ENCODE peak calls at places on chromosomes 2 and 18, in four cellular contexts. I, H, Q and N are unnamed samples.

GRCh38 chr18:75624836-75625235 is 197.3 kb upstream of the SMIM21 start:
- DNase-seq in I (no peak), H (no peak), Q (no peak), N (no peak)

GRCh38 chr2:217995741-217996141 is 7.1 kb downstream of the TNS1 start:
- DNase-seq in I (no peak), H (no peak), Q (no peak), N (peak)

GRCh38 chr2:4753721-4754120 is 938.5 kb upstream of the SOX11 start:
- DNase-seq in I (no peak), H (no peak), Q (no peak), N (no peak)

GRCh38 chr2:18566145-18566544 is 5.7 kb upstream of the RDH14 start:
- DNase-seq in I (no peak), H (no peak), Q (no peak), N (no peak)

GRCh38 chr2:237244976-237245646 is 159.4 kb downstream of the COPS8 start:
- DNase-seq in I (no peak), H (no peak), Q (no peak), N (no peak)

GRCh38 chr18:70249118-70249517 is 39.7 kb upstream of the SOCS6 start:
- DNase-seq in I (no peak), H (peak), Q (no peak), N (no peak)

GRCh38 chr2:26114144-26114543 is 58.7 kb upstream of the GAREM2 start:
- DNase-seq in I (no peak), H (no peak), Q (no peak), N (no peak)

GRCh38 chr2:164103271-164103670 is 367.5 kb upstream of the FIGN start:
- DNase-seq in I (peak), H (no peak), Q (peak), N (no peak)

GRCh38 chr2:197113221-197113831 is 186.8 kb upstream of the PGAP1 start:
- DNase-seq in I (no peak), H (peak), Q (no peak), N (peak)

GRCh38 chr18:79487198-79488165 is 91.8 kb downstream of the NFATC1 start:
- DNase-seq in I (no peak), H (no peak), Q (no peak), N (no peak)

DNA sequence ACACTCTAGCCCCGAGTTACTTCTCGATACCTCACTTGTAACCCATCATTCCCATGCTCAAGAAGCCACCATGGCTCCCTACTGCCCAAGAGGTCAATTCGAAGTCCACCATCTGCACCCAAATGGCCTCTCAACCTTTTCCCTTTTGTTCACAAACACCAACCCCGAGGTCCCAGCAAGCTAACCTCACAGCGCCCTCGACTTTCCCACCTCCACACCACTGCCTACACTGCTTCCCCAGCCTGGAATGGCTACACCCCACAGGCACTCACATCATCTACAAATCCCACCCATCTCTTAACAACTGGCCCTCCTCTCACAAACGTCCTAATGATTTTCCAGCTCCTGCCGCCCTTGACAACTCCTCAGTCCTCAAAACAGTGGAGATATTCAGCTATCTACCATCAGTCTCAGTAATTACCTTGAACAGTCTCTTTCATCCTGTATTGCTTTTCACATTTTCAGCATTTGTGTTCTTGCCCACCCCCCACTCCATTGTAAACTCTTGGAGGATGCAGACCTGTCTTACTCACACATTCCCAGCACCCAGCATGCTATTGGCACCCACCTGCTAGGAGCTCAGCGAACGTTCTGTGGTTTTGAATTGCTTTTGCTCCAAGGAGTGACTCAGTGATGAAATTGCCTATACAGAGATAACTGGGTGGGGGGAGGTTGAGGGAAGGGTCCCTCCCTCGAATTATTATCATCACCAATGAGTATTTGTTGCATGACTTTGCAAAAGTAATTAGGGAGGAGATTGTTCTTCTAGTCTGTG is 106.8 kb downstream of the CYP26B1 start:
- DNase-seq in I (no peak), H (no peak), Q (no peak), N (no peak)
- TF ChIP-seq TEAD4 in I (no peak), H (no peak), Q (no peak), N (no peak)

GRCh38 chr2:9573840-9574239 is 18.2 kb upstream of the ADAM17 start:
- DNase-seq in I (no peak), H (no peak), Q (no peak), N (no peak)

GRCh38 chr2:9574314-9574713 is 18.7 kb upstream of the ADAM17 start:
- DNase-seq in I (no peak), H (no peak), Q (no peak), N (no peak)

GRCh38 chr2:9570182-9571060 is 14.8 kb upstream of the ADAM17 start:
- DNase-seq in I (no peak), H (no peak), Q (no peak), N (no peak)

GRCh38 chr2:9578475-9579235 is 23.0 kb upstream of the ADAM17 start:
- DNase-seq in I (no peak), H (no peak), Q (no peak), N (no peak)

DNA sequence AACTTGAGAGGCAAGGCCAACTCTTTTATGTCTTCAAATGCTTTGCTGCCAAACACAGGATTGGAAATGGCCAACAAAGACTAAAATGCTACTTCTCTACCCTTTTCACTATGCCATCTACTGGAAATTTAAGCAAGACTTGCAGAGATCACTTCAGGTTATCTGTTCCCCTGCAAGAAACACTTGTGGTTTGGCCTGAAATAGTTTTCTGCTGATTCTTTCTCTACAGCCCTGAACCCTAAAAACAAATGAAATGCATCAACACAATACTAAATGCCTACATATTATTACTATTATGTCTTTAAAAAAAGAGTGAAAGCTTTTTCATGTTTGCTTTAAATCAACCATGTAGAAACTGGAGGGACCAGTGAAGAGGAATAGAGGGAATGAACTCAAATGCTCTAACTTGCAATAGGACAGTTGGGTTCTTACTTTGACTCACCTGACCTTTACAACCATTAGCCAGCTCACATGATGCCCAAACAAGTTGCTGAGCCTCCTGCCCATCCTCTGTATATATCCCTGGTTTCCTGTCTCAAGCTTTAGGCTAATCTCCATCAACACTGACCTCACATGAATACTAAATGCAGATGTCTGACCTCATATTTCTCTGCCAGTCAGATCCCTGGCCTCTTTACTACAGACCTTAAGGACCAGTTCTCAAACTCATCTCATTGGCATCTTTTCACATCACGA is 17.5 kb upstream of the ADAM17 start:
- DNase-seq in I (no peak), H (no peak), Q (no peak), N (no peak)
- TF ChIP-seq TEAD4 in I (no peak), H (peak), Q (no peak), N (no peak)

GRCh38 chr2:71370015-71370414 is 38.4 kb downstream of the ZNF638 start:
- DNase-seq in I (no peak), H (no peak), Q (no peak), N (no peak)
- TF ChIP-seq TEAD4 in I (no peak), H (no peak), Q (no peak), N (no peak)

GRCh38 chr2:216632321-216632951 is 784 bp upstream of the IGFBP2 start:
- DNase-seq in I (no peak), H (no peak), Q (peak), N (no peak)

GRCh38 chr2:216635171-216635570 is 2.0 kb downstream of the IGFBP2 start:
- DNase-seq in I (no peak), H (no peak), Q (no peak), N (peak)

GRCh38 chr2:216634317-216635148 is 1.3 kb downstream of the IGFBP2 start:
- DNase-seq in I (no peak), H (no peak), Q (no peak), N (peak)

GRCh38 chr2:216632952-216633615 is at the start of gene IGFBP2:
- DNase-seq in I (peak), H (no peak), Q (peak), N (peak)

DNA sequence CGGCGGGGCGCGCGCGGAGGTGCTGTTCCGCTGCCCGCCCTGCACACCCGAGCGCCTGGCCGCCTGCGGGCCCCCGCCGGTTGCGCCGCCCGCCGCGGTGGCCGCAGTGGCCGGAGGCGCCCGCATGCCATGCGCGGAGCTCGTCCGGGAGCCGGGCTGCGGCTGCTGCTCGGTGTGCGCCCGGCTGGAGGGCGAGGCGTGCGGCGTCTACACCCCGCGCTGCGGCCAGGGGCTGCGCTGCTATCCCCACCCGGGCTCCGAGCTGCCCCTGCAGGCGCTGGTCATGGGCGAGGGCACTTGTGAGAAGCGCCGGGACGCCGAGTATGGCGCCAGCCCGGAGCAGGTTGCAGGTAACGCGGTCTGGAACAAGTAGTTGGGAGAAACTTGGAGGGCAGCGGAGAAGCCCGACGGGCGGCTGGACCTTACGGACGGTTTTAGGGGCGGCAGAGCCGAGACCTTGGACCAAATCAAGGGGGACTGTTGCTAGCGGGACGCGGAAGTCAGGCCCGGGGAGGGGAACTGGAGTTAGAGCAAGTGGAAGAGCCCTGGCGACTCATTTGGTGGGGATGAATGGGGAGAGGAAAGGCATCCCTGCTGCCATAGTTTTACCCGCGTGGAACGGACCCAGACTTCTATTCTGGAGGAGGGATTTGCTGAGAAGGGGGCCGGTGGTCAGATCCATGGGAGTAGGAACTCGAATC is 546 bp downstream of the IGFBP2 start:
- DNase-seq in I (peak), H (no peak), Q (peak), N (peak)
- TF ChIP-seq TEAD4 in I (no peak), H (no peak), Q (no peak), N (no peak)

GRCh38 chr2:110180036-110180435 is 24.8 kb downstream of the NPHP1 start:
- DNase-seq in I (no peak), H (no peak), Q (no peak), N (no peak)
- TF ChIP-seq TEAD4 in I (no peak), H (no peak), Q (no peak), N (no peak)

DNA sequence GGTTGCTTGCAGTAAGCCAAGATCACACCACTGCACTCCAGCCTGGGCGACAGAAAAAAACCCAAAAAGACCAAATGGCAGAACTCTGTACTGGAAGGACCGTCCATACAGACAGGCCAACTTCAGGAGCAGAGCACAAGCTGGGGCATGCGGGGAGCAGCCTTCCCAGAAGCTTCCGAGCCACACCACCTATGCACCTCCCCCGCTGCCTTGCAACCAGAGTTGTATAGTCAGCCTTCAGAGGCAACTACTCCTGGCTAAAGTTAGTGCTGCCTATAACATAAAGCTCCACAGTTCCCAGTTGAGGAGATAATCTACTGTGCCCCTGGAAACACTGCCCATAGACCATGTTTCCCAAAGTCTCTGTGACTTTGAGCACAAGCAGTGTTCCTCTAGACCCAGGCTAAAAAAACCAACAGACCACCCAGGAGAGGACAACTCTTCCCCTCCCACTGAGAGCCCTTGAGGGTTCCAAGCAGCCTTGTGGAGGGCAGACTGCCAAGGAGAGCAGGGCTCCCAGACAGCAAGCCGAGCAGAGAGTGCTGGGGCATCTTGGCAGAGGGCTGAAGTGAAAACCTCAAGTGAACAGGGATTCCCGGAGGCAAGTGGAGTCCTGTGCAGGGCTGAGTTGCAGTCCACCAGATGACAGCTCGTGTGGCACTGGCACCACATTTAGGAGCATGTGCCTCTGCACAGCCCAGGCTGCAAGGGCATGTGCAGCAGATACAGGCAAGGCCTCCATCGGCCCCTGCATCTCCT is 6.8 kb downstream of the SFT2D3 start:
- DNase-seq in I (no peak), H (no peak), Q (no peak), N (no peak)
- TF ChIP-seq TEAD4 in I (no peak), H (no peak), Q (no peak), N (no peak)

GRCh38 chr18:45565280-45565970 is 49.9 kb upstream of the SLC14A2 start:
- DNase-seq in I (no peak), H (no peak), Q (no peak), N (no peak)
- TF ChIP-seq TEAD4 in I (no peak), H (no peak), Q (no peak), N (no peak)

GRCh38 chr2:20633794-20634259 is 17.1 kb downstream of the HS1BP3 start:
- DNase-seq in I (peak), H (no peak), Q (no peak), N (no peak)
- TF ChIP-seq TEAD4 in I (no peak), H (no peak), Q (no peak), N (no peak)